ENCODE peak calls at places on chromosomes 6 and 20, in six cellular contexts. S is aorta, U is neural progenitor cell, Y is HCT116, Z is heart left ventricle, V is mesenchymal stem cell. M is an unnamed sample.

GRCh38 chr6:30075987-30076311 is 380 bp upstream of the RNF39 start:
- DNase-seq in S (no peak), U (no peak), Y (no peak), Z (no peak), V (no peak), M (peak; percentile 75)

GRCh38 chr6:138454976-138455706 is 44.2 kb downstream of the NHSL1 start:
- DNase-seq in S (no peak), U (no peak), Y (peak; percentile 58), Z (peak; percentile 28), V (no peak), M (peak; percentile 83)

GRCh38 chr20:35368616-35369423 is 43.0 kb downstream of the UQCC1 start:
- DNase-seq in S (no peak), U (peak; percentile 36), Y (no peak), Z (peak; percentile 33), V (no peak), M (no peak)

GRCh38 chr6:45184937-45185336 is 143.2 kb upstream of the RUNX2 start:
- DNase-seq in S (no peak), U (peak; percentile 33), Y (no peak), Z (no peak), V (no peak), M (no peak)

GRCh38 chr6:17173071-17173470 is 71.2 kb downstream of the STMND1 start:
- DNase-seq in S (no peak), U (no peak), Y (no peak), Z (no peak), V (no peak), M (no peak)

GRCh38 chr6:158567871-158568401 is 8.0 kb downstream of the TMEM181 start:
- DNase-seq in S (no peak), U (no peak), Y (no peak), Z (no peak), V (no peak), M (no peak)

GRCh38 chr20:62725596-62726268 is 17.1 kb downstream of the NTSR1 start:
- DNase-seq in S (peak; percentile 52), U (no peak), Y (no peak), Z (no peak), V (no peak), M (no peak)

GRCh38 chr6:36340671-36341454 is 4.2 kb upstream of the BNIP5 start:
- DNase-seq in S (peak; percentile 95), U (peak; percentile 82), Y (peak; percentile 48), Z (peak; percentile 64), V (peak; percentile 65), M (peak; percentile 85)

GRCh38 chr6:34234667-34235604 is 1.7 kb upstream of the HMGA1 start:
- DNase-seq in S (peak; percentile 76), U (peak; percentile 98), Y (no peak), Z (peak; percentile 31), V (no peak), M (no peak)

GRCh38 chr20:35307666-35308653 is 15.7 kb upstream of the FAM83C start:
- DNase-seq in S (peak; percentile 93), U (no peak), Y (no peak), Z (peak; percentile 68), V (peak; percentile 65), M (peak; percentile 74)

GRCh38 chr6:87907521-87907920 is 140.1 kb upstream of the SPACA1 start:
- DNase-seq in S (no peak), U (no peak), Y (no peak), Z (no peak), V (peak; percentile 27), M (no peak)

GRCh38 chr20:17655865-17656489 is 26.1 kb downstream of the RRBP1 start:
- DNase-seq in S (peak; percentile 53), U (no peak), Y (no peak), Z (no peak), V (no peak), M (no peak)

GRCh38 chr6:117317261-117317660 is 51.9 kb downstream of the VGLL2 start:
- DNase-seq in S (no peak), U (peak; percentile 54), Y (peak; percentile 13), Z (no peak), V (peak; percentile 17), M (no peak)

GRCh38 chr6:112086744-112087135 is 542 bp downstream of the TUBE1 start:
- DNase-seq in S (no peak), U (peak; percentile 64), Y (peak; percentile 34), Z (no peak), V (peak; percentile 78), M (no peak)

GRCh38 chr6:154276810-154277577 is 79.6 kb downstream of the IPCEF1 start:
- DNase-seq in S (no peak), U (peak; percentile 33), Y (peak; percentile 33), Z (no peak), V (peak; percentile 39), M (no peak)

GRCh38 chr20:41276317-41276751 is 41.2 kb downstream of the ZHX3 start:
- DNase-seq in S (no peak), U (peak; percentile 21), Y (no peak), Z (peak; percentile 16), V (no peak), M (no peak)

DNA sequence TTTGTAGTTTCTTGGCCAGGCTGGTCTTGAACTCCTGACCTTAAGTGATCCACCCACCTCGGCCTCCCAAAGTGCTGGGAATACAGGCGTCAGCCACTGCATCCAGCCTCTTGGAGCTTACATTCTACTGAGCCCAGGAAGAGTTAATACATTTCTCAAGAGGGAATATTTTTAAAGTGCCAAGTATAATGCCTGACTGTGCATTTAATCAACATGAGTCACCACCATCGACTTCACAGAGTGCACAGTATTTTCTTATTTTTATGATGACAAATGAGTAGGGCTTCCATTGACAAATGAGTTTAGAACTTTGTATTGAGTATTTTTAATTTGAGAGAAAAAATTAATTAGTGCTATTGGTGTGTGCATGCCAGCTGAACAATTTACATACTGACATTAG is 72.2 kb downstream of the SASH1 start:
- DNase-seq in S (no peak), U (no peak), Y (no peak), Z (no peak), V (peak; percentile 79), M (no peak)
- H3K27ac ChIP-seq in S (no peak overlapping the region), U (no peak overlapping the region), Y (no peak overlapping the region), Z (no peak overlapping the region), V (no peak overlapping the region), M (no peak overlapping the region)

GRCh38 chr20:58294497-58295455 is 14.7 kb upstream of the RAB22A start:
- DNase-seq in S (no peak), U (peak; percentile 14), Y (no peak), Z (no peak), V (no peak), M (no peak)
- H3K27ac ChIP-seq in S (no peak overlapping the region), U (no peak overlapping the region), Y (no peak overlapping the region), Z (no peak overlapping the region), V (no peak overlapping the region), M (no peak overlapping the region)

GRCh38 chr6:2956930-2957329 is 14.4 kb downstream of the SERPINB6 start:
- DNase-seq in S (no peak), U (no peak), Y (no peak), Z (no peak), V (no peak), M (no peak)
- H3K27ac ChIP-seq in S (no peak overlapping the region), U (no peak overlapping the region), Y (no peak overlapping the region), Z (peak overlapping the region; percentile 75), V (no peak overlapping the region), M (peak overlapping the region; percentile 39)

DNA sequence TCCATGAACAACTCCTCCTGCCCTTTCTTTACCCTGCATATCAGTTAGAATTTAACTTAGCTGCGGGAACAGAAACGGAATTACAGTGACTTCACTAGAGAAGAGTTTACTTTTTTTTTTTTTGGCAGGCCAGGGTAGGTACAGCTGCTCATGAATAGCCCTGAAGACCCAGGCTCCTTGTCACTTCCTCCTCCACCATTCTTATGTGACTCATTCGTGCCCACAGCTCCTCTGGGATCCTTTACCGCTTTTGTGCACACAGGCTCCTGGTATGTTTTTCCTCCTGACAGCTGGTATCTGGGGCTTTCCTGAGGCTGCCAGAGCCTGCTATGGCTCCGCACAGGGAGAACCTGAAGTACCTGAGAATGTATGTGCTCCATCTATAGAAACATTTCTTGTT is 3.9 kb upstream of the KCNS1 start:
- DNase-seq in S (no peak), U (no peak), Y (no peak), Z (no peak), V (peak; percentile 77), M (no peak)
- H3K27ac ChIP-seq in S (no peak overlapping the region), U (no peak overlapping the region), Y (no peak overlapping the region), Z (no peak overlapping the region), V (peak overlapping the region; percentile 83), M (no peak overlapping the region)

GRCh38 chr6:166614589-166614988 is 12.5 kb downstream of the RPS6KA2 start:
- DNase-seq in S (no peak), U (no peak), Y (no peak), Z (no peak), V (no peak), M (no peak)
- H3K27ac ChIP-seq in S (no peak overlapping the region), U (no peak overlapping the region), Y (no peak overlapping the region), Z (peak overlapping the region; percentile 58), V (no peak overlapping the region), M (peak overlapping the region; percentile 58)